ENCODE peak calls at places on chromosome 13, in five cellular contexts. A, E, H, K and U are unnamed samples.

GRCh38 chr13:100619940-100620339 is 31.4 kb upstream of the GGACT start:
- DNase-seq in A (no peak), E (no peak), H (no peak), K (no peak), U (no peak)

GRCh38 chr13:32443111-32443510 is 15.2 kb upstream of the N4BP2L1 start:
- DNase-seq in A (peak; percentile 21), E (no peak), H (no peak), K (peak; percentile 44), U (no peak)

GRCh38 chr13:97058417-97058816 is 64.1 kb upstream of the OXGR1 start:
- DNase-seq in A (no peak), E (no peak), H (no peak), K (no peak), U (no peak)

GRCh38 chr13:103443604-103444003 is 377.4 kb upstream of the SLC10A2 start:
- DNase-seq in A (no peak), E (no peak), H (no peak), K (no peak), U (no peak)

GRCh38 chr13:81382236-81382635 is 1041.3 kb upstream of the SPRY2 start:
- DNase-seq in A (no peak), E (no peak), H (no peak), K (no peak), U (no peak)

GRCh38 chr13:75135325-75135825 is 346.6 kb downstream of the TBC1D4 start:
- DNase-seq in A (no peak), E (no peak), H (no peak), K (no peak), U (peak; percentile 73)

GRCh38 chr13:85469320-85469719 is 329.9 kb downstream of the SLITRK6 start:
- DNase-seq in A (no peak), E (no peak), H (no peak), K (no peak), U (no peak)

GRCh38 chr13:50527612-50528509 is 315.6 kb downstream of the DLEU7 start:
- DNase-seq in A (no peak), E (no peak), H (no peak), K (no peak), U (no peak)

GRCh38 chr13:20609145-20609544 is 42.2 kb downstream of the IFT88 start:
- DNase-seq in A (no peak), E (no peak), H (no peak), K (no peak), U (peak; percentile 14)

GRCh38 chr13:50690020-50690419 is 153.5 kb downstream of the DLEU7 start:
- DNase-seq in A (no peak), E (no peak), H (no peak), K (no peak), U (no peak)

GRCh38 chr13:70613295-70613694 is 505.0 kb upstream of the KLHL1 start:
- DNase-seq in A (no peak), E (no peak), H (no peak), K (no peak), U (no peak)

GRCh38 chr13:70386919-70387318 is 278.7 kb upstream of the KLHL1 start:
- DNase-seq in A (no peak), E (no peak), H (no peak), K (no peak), U (no peak)

GRCh38 chr13:34748078-34748477 is 194.0 kb upstream of the NBEA start:
- DNase-seq in A (peak; percentile 26), E (peak; percentile 48), H (no peak), K (no peak), U (no peak)

GRCh38 chr13:50340566-50341287 is 325.5 kb downstream of the KCNRG start:
- DNase-seq in A (no peak), E (no peak), H (peak; percentile 44), K (no peak), U (no peak)

GRCh38 chr13:36796052-36796451 is 23.0 kb upstream of the RFXAP start:
- DNase-seq in A (no peak), E (no peak), H (no peak), K (no peak), U (no peak)

GRCh38 chr13:113371061-113371460 is 7.1 kb upstream of the GRTP1 start:
- DNase-seq in A (no peak), E (no peak), H (no peak), K (no peak), U (no peak)

GRCh38 chr13:89951341-89951740 is 1396.1 kb upstream of the MIR17HG start:
- DNase-seq in A (no peak), E (no peak), H (no peak), K (no peak), U (no peak)

GRCh38 chr13:37039908-37040307 is 19.6 kb downstream of the SUPT20H start:
- DNase-seq in A (no peak), E (no peak), H (no peak), K (no peak), U (no peak)

GRCh38 chr13:91406619-91407018 is 8.2 kb downstream of the GPC5 start:
- DNase-seq in A (no peak), E (no peak), H (no peak), K (no peak), U (no peak)

GRCh38 chr13:39531646-39532045 is 71.3 kb downstream of the LHFPL6 start:
- DNase-seq in A (no peak), E (no peak), H (no peak), K (no peak), U (no peak)

GRCh38 chr13:44051923-44052322 is 172.2 kb downstream of the LACC1 start:
- DNase-seq in A (no peak), E (no peak), H (no peak), K (no peak), U (no peak)

GRCh38 chr13:98977568-98978270 is at the start of gene DOCK9:
- DNase-seq in A (peak; percentile 58), E (peak; percentile 55), H (peak; percentile 44), K (no peak), U (no peak)

GRCh38 chr13:75550159-75550567 is 572 bp downstream of the UCHL3 start:
- DNase-seq in A (peak; percentile 42), E (no peak), H (no peak), K (no peak), U (peak; percentile 45)

GRCh38 chr13:44755872-44756271 is 179.7 kb upstream of the TSC22D1 start:
- DNase-seq in A (no peak), E (no peak), H (no peak), K (no peak), U (peak; percentile 41)

GRCh38 chr13:42360046-42360445 is 88.1 kb downstream of the AKAP11 start:
- DNase-seq in A (no peak), E (no peak), H (no peak), K (no peak), U (no peak)

GRCh38 chr13:25171517-25172302 is at the start of gene AMER2:
- DNase-seq in A (no peak), E (no peak), H (no peak), K (no peak), U (no peak)

GRCh38 chr13:84917252-84917878 is 881.9 kb downstream of the SLITRK6 start:
- DNase-seq in A (no peak), E (no peak), H (no peak), K (no peak), U (no peak)

GRCh38 chr13:94247890-94248289 is 231.6 kb downstream of the DCT start:
- DNase-seq in A (no peak), E (no peak), H (no peak), K (no peak), U (no peak)

GRCh38 chr13:94217370-94217769 is 262.1 kb downstream of the DCT start:
- DNase-seq in A (no peak), E (no peak), H (no peak), K (no peak), U (no peak)

GRCh38 chr13:114108894-114109293 is 23.5 kb downstream of the RASA3 start:
- DNase-seq in A (no peak), E (no peak), H (peak; percentile 11), K (no peak), U (no peak)

GRCh38 chr13:113357529-113357928 is 6.4 kb downstream of the GRTP1 start:
- DNase-seq in A (no peak), E (no peak), H (no peak), K (no peak), U (no peak)

GRCh38 chr13:108082481-108082880 is 132.9 kb downstream of the LIG4 start:
- DNase-seq in A (no peak), E (no peak), H (no peak), K (no peak), U (no peak)

GRCh38 chr13:103788061-103788652 is 721.9 kb upstream of the SLC10A2 start:
- DNase-seq in A (no peak), E (no peak), H (no peak), K (no peak), U (no peak)

GRCh38 chr13:21805733-21806132 is 134.9 kb downstream of the FGF9 start:
- DNase-seq in A (no peak), E (no peak), H (no peak), K (no peak), U (no peak)

GRCh38 chr13:73416093-73416492 is 357.3 kb downstream of the KLF5 start:
- DNase-seq in A (no peak), E (no peak), H (no peak), K (no peak), U (no peak)

GRCh38 chr13:51770160-51770559 is 33.8 kb downstream of the DHRS12 start:
- DNase-seq in A (no peak), E (no peak), H (no peak), K (no peak), U (no peak)
- H3K27ac ChIP-seq in A (peak overlapping the region; percentile 76), E (peak overlapping the region; percentile 97), H (peak overlapping the region; percentile 79), K (no peak overlapping the region), U (no peak overlapping the region)

GRCh38 chr13:30881191-30881651 is 24.9 kb upstream of the MEDAG start:
- DNase-seq in A (no peak), E (no peak), H (no peak), K (no peak), U (no peak)

GRCh38 chr13:30880756-30881155 is 25.3 kb upstream of the MEDAG start:
- DNase-seq in A (no peak), E (no peak), H (no peak), K (no peak), U (no peak)

GRCh38 chr13:30881931-30882899 is 23.9 kb upstream of the MEDAG start:
- DNase-seq in A (no peak), E (no peak), H (no peak), K (no peak), U (no peak)

GRCh38 chr13:30877335-30877734 is 28.7 kb upstream of the MEDAG start:
- DNase-seq in A (no peak), E (no peak), H (no peak), K (no peak), U (no peak)

DNA sequence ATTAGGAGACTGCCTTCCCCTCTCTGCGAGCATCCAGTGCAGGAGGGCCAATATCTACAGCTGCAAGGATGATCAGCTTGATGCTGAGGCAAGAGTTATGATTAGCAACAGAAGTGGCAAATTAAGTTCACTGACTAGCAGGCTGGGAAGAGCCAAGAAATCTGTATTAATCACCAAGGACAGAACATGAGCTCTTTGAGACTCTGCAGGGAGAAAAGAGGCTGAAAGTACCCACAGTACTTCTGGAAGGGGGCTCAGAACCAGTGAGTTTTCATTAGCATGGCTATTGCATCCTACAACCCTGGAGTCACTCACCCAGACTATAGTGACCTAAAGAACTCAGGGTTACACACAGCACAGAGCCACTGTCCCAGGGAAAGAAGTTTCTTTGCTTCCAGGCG is 25.9 kb upstream of the MEDAG start:
- DNase-seq in A (no peak), E (no peak), H (no peak), K (no peak), U (no peak)
- H3K27ac ChIP-seq in A (no peak overlapping the region), E (no peak overlapping the region), H (no peak overlapping the region), K (no peak overlapping the region), U (no peak overlapping the region)

GRCh38 chr13:40994581-40995230 is 24.4 kb downstream of the ELF1 start:
- DNase-seq in A (no peak), E (no peak), H (no peak), K (no peak), U (no peak)
- H3K27ac ChIP-seq in A (peak overlapping the region; percentile 85), E (no peak overlapping the region), H (no peak overlapping the region), K (peak overlapping the region; percentile 57), U (peak overlapping the region; percentile 96)

GRCh38 chr13:29538625-29538976 is 56.9 kb downstream of the SLC7A1 start:
- DNase-seq in A (no peak), E (no peak), H (no peak), K (no peak), U (no peak)
- H3K27ac ChIP-seq in A (no peak overlapping the region), E (no peak overlapping the region), H (no peak overlapping the region), K (no peak overlapping the region), U (no peak overlapping the region)